ENCODE peak calls at places on chromosome 19, in nine cellular contexts. One of them, this sample, is unnamed.

GRCh38 chr19:3450796-3451411 is 29.4 kb downstream of the SMIM24 start:
- DNase-seq in stimulated activated CD4-positive, alpha-beta T cell treated with anti-CD3 and anti-CD28 coated beads, Interleukin-4, amount 100 ng/mL, for 24 hours: no peak
- DNase-seq in NCI-H526: no peak
- DNase-seq in brain pericyte: peak
- DNase-seq in activated naive CD4-positive, alpha-beta T cell treated with anti-CD3 and anti-CD28 coated beads for 36 hours: no peak
- DNase-seq in HEK293T: no peak
- DNase-seq in cardiac fibroblast: peak
- DNase-seq in neural progenitor cell: no peak
- DNase-seq in iris pigment epithelial cell: peak
- DNase-seq in this sample: peak

GRCh38 chr19:9878511-9879196 is 43.5 kb downstream of the PIN1 start:
- DNase-seq in activated naive CD4-positive, alpha-beta T cell treated with anti-CD3 and anti-CD28 coated beads for 36 hours: no peak
- DNase-seq in HEK293T: no peak
- DNase-seq in iris pigment epithelial cell: peak
- DNase-seq in NCI-H526: no peak
- DNase-seq in neural progenitor cell: no peak
- DNase-seq in cardiac fibroblast: peak
- DNase-seq in stimulated activated CD4-positive, alpha-beta T cell treated with anti-CD3 and anti-CD28 coated beads, Interleukin-4, amount 100 ng/mL, for 24 hours: no peak
- DNase-seq in brain pericyte: no peak
- DNase-seq in this sample: no peak

GRCh38 chr19:50705422-50706019 is 14.1 kb downstream of the SHANK1 start:
- DNase-seq in brain pericyte: no peak
- DNase-seq in activated naive CD4-positive, alpha-beta T cell treated with anti-CD3 and anti-CD28 coated beads for 36 hours: peak
- DNase-seq in iris pigment epithelial cell: peak
- DNase-seq in cardiac fibroblast: peak
- DNase-seq in stimulated activated CD4-positive, alpha-beta T cell treated with anti-CD3 and anti-CD28 coated beads, Interleukin-4, amount 100 ng/mL, for 24 hours: peak
- DNase-seq in neural progenitor cell: peak
- DNase-seq in NCI-H526: no peak
- DNase-seq in HEK293T: peak
- DNase-seq in this sample: peak

GRCh38 chr19:33821871-33822270 is 25.2 kb downstream of the KCTD15 start:
- DNase-seq in HEK293T: no peak
- DNase-seq in activated naive CD4-positive, alpha-beta T cell treated with anti-CD3 and anti-CD28 coated beads for 36 hours: no peak
- DNase-seq in stimulated activated CD4-positive, alpha-beta T cell treated with anti-CD3 and anti-CD28 coated beads, Interleukin-4, amount 100 ng/mL, for 24 hours: no peak
- DNase-seq in iris pigment epithelial cell: peak
- DNase-seq in NCI-H526: no peak
- DNase-seq in cardiac fibroblast: no peak
- DNase-seq in brain pericyte: no peak
- DNase-seq in neural progenitor cell: no peak
- DNase-seq in this sample: no peak

GRCh38 chr19:44857837-44858236 is 11.7 kb downstream of the NECTIN2 start:
- DNase-seq in HEK293T: no peak
- DNase-seq in brain pericyte: no peak
- DNase-seq in activated naive CD4-positive, alpha-beta T cell treated with anti-CD3 and anti-CD28 coated beads for 36 hours: no peak
- DNase-seq in cardiac fibroblast: no peak
- DNase-seq in NCI-H526: no peak
- DNase-seq in stimulated activated CD4-positive, alpha-beta T cell treated with anti-CD3 and anti-CD28 coated beads, Interleukin-4, amount 100 ng/mL, for 24 hours: no peak
- DNase-seq in iris pigment epithelial cell: no peak
- DNase-seq in neural progenitor cell: no peak
- DNase-seq in this sample: no peak

GRCh38 chr19:40923934-40924391 is 41.9 kb upstream of the CYP2A7 start:
- DNase-seq in brain pericyte: no peak
- DNase-seq in iris pigment epithelial cell: no peak
- DNase-seq in HEK293T: no peak
- DNase-seq in activated naive CD4-positive, alpha-beta T cell treated with anti-CD3 and anti-CD28 coated beads for 36 hours: no peak
- DNase-seq in cardiac fibroblast: no peak
- DNase-seq in neural progenitor cell: no peak
- DNase-seq in NCI-H526: no peak
- DNase-seq in stimulated activated CD4-positive, alpha-beta T cell treated with anti-CD3 and anti-CD28 coated beads, Interleukin-4, amount 100 ng/mL, for 24 hours: no peak
- DNase-seq in this sample: no peak

GRCh38 chr19:618247-618619 is 15.1 kb downstream of the POLRMT start:
- DNase-seq in neural progenitor cell: no peak
- DNase-seq in brain pericyte: no peak
- DNase-seq in HEK293T: no peak
- DNase-seq in iris pigment epithelial cell: no peak
- DNase-seq in activated naive CD4-positive, alpha-beta T cell treated with anti-CD3 and anti-CD28 coated beads for 36 hours: no peak
- DNase-seq in cardiac fibroblast: no peak
- DNase-seq in stimulated activated CD4-positive, alpha-beta T cell treated with anti-CD3 and anti-CD28 coated beads, Interleukin-4, amount 100 ng/mL, for 24 hours: no peak
- DNase-seq in NCI-H526: no peak
- DNase-seq in this sample: no peak

GRCh38 chr19:50570997-50571396 is 2.8 kb upstream of the LRRC4B start:
- DNase-seq in activated naive CD4-positive, alpha-beta T cell treated with anti-CD3 and anti-CD28 coated beads for 36 hours: no peak
- DNase-seq in NCI-H526: no peak
- DNase-seq in stimulated activated CD4-positive, alpha-beta T cell treated with anti-CD3 and anti-CD28 coated beads, Interleukin-4, amount 100 ng/mL, for 24 hours: no peak
- DNase-seq in HEK293T: no peak
- DNase-seq in cardiac fibroblast: no peak
- DNase-seq in brain pericyte: no peak
- DNase-seq in neural progenitor cell: no peak
- DNase-seq in iris pigment epithelial cell: no peak
- DNase-seq in this sample: no peak

GRCh38 chr19:38277969-38278680 is 13.8 kb downstream of the SPINT2 start:
- DNase-seq in neural progenitor cell: no peak
- DNase-seq in activated naive CD4-positive, alpha-beta T cell treated with anti-CD3 and anti-CD28 coated beads for 36 hours: no peak
- DNase-seq in brain pericyte: no peak
- DNase-seq in cardiac fibroblast: peak
- DNase-seq in stimulated activated CD4-positive, alpha-beta T cell treated with anti-CD3 and anti-CD28 coated beads, Interleukin-4, amount 100 ng/mL, for 24 hours: no peak
- DNase-seq in NCI-H526: no peak
- DNase-seq in HEK293T: no peak
- DNase-seq in iris pigment epithelial cell: no peak
- DNase-seq in this sample: no peak

GRCh38 chr19:8615022-8615421 is 4.5 kb upstream of the ADAMTS10 start:
- DNase-seq in activated naive CD4-positive, alpha-beta T cell treated with anti-CD3 and anti-CD28 coated beads for 36 hours: no peak
- DNase-seq in cardiac fibroblast: no peak
- DNase-seq in HEK293T: no peak
- DNase-seq in iris pigment epithelial cell: no peak
- DNase-seq in neural progenitor cell: no peak
- DNase-seq in NCI-H526: no peak
- DNase-seq in stimulated activated CD4-positive, alpha-beta T cell treated with anti-CD3 and anti-CD28 coated beads, Interleukin-4, amount 100 ng/mL, for 24 hours: no peak
- DNase-seq in brain pericyte: no peak
- DNase-seq in this sample: no peak

GRCh38 chr19:30824809-30825208 is 452.6 kb downstream of the ZNF536 start:
- DNase-seq in brain pericyte: no peak
- DNase-seq in HEK293T: no peak
- DNase-seq in activated naive CD4-positive, alpha-beta T cell treated with anti-CD3 and anti-CD28 coated beads for 36 hours: no peak
- DNase-seq in iris pigment epithelial cell: no peak
- DNase-seq in neural progenitor cell: no peak
- DNase-seq in NCI-H526: no peak
- DNase-seq in cardiac fibroblast: no peak
- DNase-seq in stimulated activated CD4-positive, alpha-beta T cell treated with anti-CD3 and anti-CD28 coated beads, Interleukin-4, amount 100 ng/mL, for 24 hours: no peak
- DNase-seq in this sample: no peak

GRCh38 chr19:16040642-16041041 is 35.7 kb upstream of the TPM4 start:
- DNase-seq in HEK293T: no peak
- DNase-seq in neural progenitor cell: no peak
- DNase-seq in NCI-H526: no peak
- DNase-seq in stimulated activated CD4-positive, alpha-beta T cell treated with anti-CD3 and anti-CD28 coated beads, Interleukin-4, amount 100 ng/mL, for 24 hours: no peak
- DNase-seq in cardiac fibroblast: peak
- DNase-seq in activated naive CD4-positive, alpha-beta T cell treated with anti-CD3 and anti-CD28 coated beads for 36 hours: no peak
- DNase-seq in brain pericyte: no peak
- DNase-seq in iris pigment epithelial cell: peak
- DNase-seq in this sample: no peak

GRCh38 chr19:35222373-35223005 is 6.0 kb downstream of the FAM187B start:
- DNase-seq in HEK293T: no peak
- DNase-seq in neural progenitor cell: no peak
- DNase-seq in stimulated activated CD4-positive, alpha-beta T cell treated with anti-CD3 and anti-CD28 coated beads, Interleukin-4, amount 100 ng/mL, for 24 hours: no peak
- DNase-seq in iris pigment epithelial cell: no peak
- DNase-seq in activated naive CD4-positive, alpha-beta T cell treated with anti-CD3 and anti-CD28 coated beads for 36 hours: peak
- DNase-seq in cardiac fibroblast: no peak
- DNase-seq in brain pericyte: no peak
- DNase-seq in NCI-H526: no peak
- DNase-seq in this sample: no peak

GRCh38 chr19:813359-814107 is 8.2 kb downstream of the PLPPR3 start:
- DNase-seq in cardiac fibroblast: no peak
- DNase-seq in activated naive CD4-positive, alpha-beta T cell treated with anti-CD3 and anti-CD28 coated beads for 36 hours: no peak
- DNase-seq in iris pigment epithelial cell: no peak
- DNase-seq in NCI-H526: no peak
- DNase-seq in HEK293T: no peak
- DNase-seq in brain pericyte: no peak
- DNase-seq in stimulated activated CD4-positive, alpha-beta T cell treated with anti-CD3 and anti-CD28 coated beads, Interleukin-4, amount 100 ng/mL, for 24 hours: no peak
- DNase-seq in neural progenitor cell: no peak
- DNase-seq in this sample: no peak